ENCODE peak calls at places on chromosome 6, in ten cellular contexts. O, P, L, C, A, Q, S, R, M and G are unnamed samples.

GRCh38 chr6:166614589-166614988 is 12.5 kb downstream of the RPS6KA2 start:
- DNase-seq in O (no peak), P (no peak), L (no peak), C (no peak), A (no peak), Q (no peak), S (no peak), R (no peak), M (no peak), G (no peak)

GRCh38 chr6:74459260-74459659 is 746.6 kb downstream of the COL12A1 start:
- DNase-seq in O (no peak), P (no peak), L (no peak), C (no peak), A (no peak), Q (no peak), S (no peak), R (no peak), M (no peak), G (no peak)

GRCh38 chr6:167697316-167697715 is 129.4 kb upstream of the AFDN start:
- DNase-seq in O (peak), P (no peak), L (no peak), C (no peak), A (no peak), Q (peak), S (no peak), R (no peak), M (peak), G (peak)

GRCh38 chr6:7813704-7814103 is 87.8 kb downstream of the BMP6 start:
- DNase-seq in O (no peak), P (peak), L (no peak), C (no peak), A (no peak), Q (no peak), S (no peak), R (no peak), M (no peak), G (no peak)

GRCh38 chr6:1970151-1970561 is 275.2 kb downstream of the GMDS start:
- DNase-seq in O (no peak), P (no peak), L (no peak), C (no peak), A (no peak), Q (peak), S (no peak), R (no peak), M (no peak), G (no peak)

GRCh38 chr6:16241321-16241689 is 2.9 kb downstream of the GMPR start:
- DNase-seq in O (no peak), P (no peak), L (no peak), C (no peak), A (no peak), Q (no peak), S (no peak), R (no peak), M (no peak), G (no peak)

GRCh38 chr6:5697508-5697907 is 309.2 kb downstream of the NRN1 start:
- DNase-seq in O (peak), P (no peak), L (no peak), C (no peak), A (no peak), Q (no peak), S (no peak), R (no peak), M (no peak), G (peak)

GRCh38 chr6:56513631-56514030 is 129.1 kb downstream of the DST start:
- DNase-seq in O (peak), P (no peak), L (no peak), C (no peak), A (no peak), Q (no peak), S (no peak), R (no peak), M (peak), G (peak)

GRCh38 chr6:153312633-153313032 is 181.6 kb upstream of the RGS17 start:
- DNase-seq in O (peak), P (peak), L (peak), C (peak), A (peak), Q (peak), S (peak), R (peak), M (peak), G (peak)

GRCh38 chr6:145310116-145310515 is 425.2 kb downstream of the EPM2A start:
- DNase-seq in O (peak), P (no peak), L (no peak), C (no peak), A (no peak), Q (no peak), S (peak), R (no peak), M (peak), G (peak)

GRCh38 chr6:144104898-144105487 is 9.6 kb upstream of the SF3B5 start:
- DNase-seq in O (peak), P (peak), L (no peak), C (peak), A (no peak), Q (peak), S (peak), R (peak), M (peak), G (peak)

GRCh38 chr6:153625089-153625488 is 414.0 kb upstream of the OPRM1 start:
- DNase-seq in O (no peak), P (peak), L (no peak), C (no peak), A (no peak), Q (peak), S (peak), R (no peak), M (no peak), G (no peak)

GRCh38 chr6:38933426-38933825 is 115.2 kb upstream of the GLP1R start:
- DNase-seq in O (peak), P (no peak), L (no peak), C (no peak), A (no peak), Q (peak), S (no peak), R (peak), M (peak), G (peak)

GRCh38 chr6:157200611-157201010 is 122.7 kb downstream of the TMEM242 start:
- DNase-seq in O (no peak), P (no peak), L (no peak), C (no peak), A (no peak), Q (no peak), S (no peak), R (no peak), M (no peak), G (no peak)

GRCh38 chr6:130962951-130963350 is 100.1 kb downstream of the EPB41L2 start:
- DNase-seq in O (no peak), P (no peak), L (no peak), C (no peak), A (no peak), Q (peak), S (no peak), R (no peak), M (no peak), G (no peak)

GRCh38 chr6:32194825-32195651 is 2.6 kb upstream of the GPSM3 start:
- DNase-seq in O (peak), P (no peak), L (no peak), C (no peak), A (no peak), Q (peak), S (no peak), R (peak), M (peak), G (peak)

GRCh38 chr6:148509789-148510581 is 167.3 kb downstream of the SASH1 start:
- DNase-seq in O (peak), P (peak), L (no peak), C (peak), A (no peak), Q (peak), S (peak), R (no peak), M (peak), G (peak)

GRCh38 chr6:76435174-76435573 is 362.7 kb upstream of the IMPG1 start:
- DNase-seq in O (no peak), P (no peak), L (no peak), C (no peak), A (no peak), Q (no peak), S (no peak), R (no peak), M (no peak), G (no peak)

GRCh38 chr6:51778666-51779065 is 308.7 kb downstream of the PKHD1 start:
- DNase-seq in O (no peak), P (no peak), L (no peak), C (no peak), A (no peak), Q (no peak), S (no peak), R (no peak), M (no peak), G (peak)

GRCh38 chr6:57262491-57262890 is 40.4 kb upstream of the RAB23 start:
- DNase-seq in O (no peak), P (no peak), L (no peak), C (no peak), A (no peak), Q (no peak), S (no peak), R (no peak), M (peak), G (no peak)

GRCh38 chr6:30806581-30807183 is 62.3 kb upstream of the IER3 start:
- DNase-seq in O (no peak), P (no peak), L (no peak), C (no peak), A (no peak), Q (no peak), S (no peak), R (no peak), M (no peak), G (no peak)

GRCh38 chr6:31794866-31795615 is 511 bp downstream of the VARS1 start:
- DNase-seq in O (no peak), P (peak), L (no peak), C (peak), A (no peak), Q (peak), S (no peak), R (no peak), M (peak), G (no peak)

GRCh38 chr6:163902993-163903392 is 488.5 kb downstream of the QKI start:
- DNase-seq in O (no peak), P (no peak), L (no peak), C (no peak), A (no peak), Q (no peak), S (no peak), R (no peak), M (no peak), G (no peak)

GRCh38 chr6:38715016-38715809 is at the start of gene DNAH8:
- DNase-seq in O (no peak), P (peak), L (peak), C (peak), A (no peak), Q (peak), S (no peak), R (no peak), M (peak), G (no peak)

GRCh38 chr6:37515712-37516075 is 16.0 kb upstream of the CCDC167 start:
- DNase-seq in O (no peak), P (no peak), L (no peak), C (no peak), A (no peak), Q (no peak), S (no peak), R (no peak), M (no peak), G (no peak)

GRCh38 chr6:149354009-149354408 is 36.5 kb downstream of the TAB2 start:
- DNase-seq in O (no peak), P (no peak), L (no peak), C (no peak), A (no peak), Q (no peak), S (no peak), R (no peak), M (no peak), G (no peak)

GRCh38 chr6:33787336-33787953 is 1.5 kb downstream of the LEMD2 start:
- DNase-seq in O (peak), P (no peak), L (no peak), C (no peak), A (no peak), Q (peak), S (no peak), R (no peak), M (peak), G (peak)

GRCh38 chr6:33375143-33375649 is 16.4 kb upstream of the KIFC1 start:
- DNase-seq in O (peak), P (no peak), L (no peak), C (no peak), A (no peak), Q (peak), S (peak), R (no peak), M (peak), G (peak)